ENCODE peak calls at places on chromosomes 7 and 10, in six cellular contexts. C, G, L, K, R and S are unnamed samples.

GRCh38 chr7:27361522-27361921 is 118.9 kb downstream of the EVX1 start:
- DNase-seq in K (no peak), C (peak; percentile 88), L (no peak), R (no peak), G (peak; percentile 38), S (no peak)

GRCh38 chr7:120272896-120273475 is at the start of gene KCND2:
- DNase-seq in K (no peak), L (no peak), R (no peak), C (peak; percentile 54), G (no peak), S (no peak)

GRCh38 chr10:23448802-23449570 is 10.1 kb downstream of the OTUD1 start:
- DNase-seq in G (no peak), C (no peak), L (no peak), K (no peak), R (peak; percentile 12), S (no peak)

GRCh38 chr7:99142727-99143521 is 984 bp downstream of the SMURF1 start:
- DNase-seq in K (peak; percentile 95), L (peak; percentile 94), C (peak; percentile 96), G (peak; percentile 98), R (peak; percentile 92), S (peak; percentile 91)

GRCh38 chr10:89992575-89992974 is 291.2 kb downstream of the KIF20B start:
- DNase-seq in G (no peak), K (no peak), R (no peak), L (no peak), C (no peak), S (no peak)

GRCh38 chr10:47367646-47368045 is 16.4 kb downstream of the ZNF488 start:
- DNase-seq in L (no peak), G (no peak), R (no peak), K (no peak), C (no peak), S (no peak)

GRCh38 chr10:17660921-17661320 is 17.0 kb downstream of the STAM start:
- DNase-seq in L (no peak), K (no peak), R (no peak), C (no peak), G (no peak), S (no peak)

GRCh38 chr7:111138196-111138569 is 47.3 kb downstream of the LRRN3 start:
- DNase-seq in C (peak; percentile 42), R (peak; percentile 57), K (peak; percentile 20), L (no peak), G (peak; percentile 14), S (peak; percentile 28)

GRCh38 chr10:99345350-99345749 is 16.2 kb downstream of the CNNM1 start:
- DNase-seq in K (no peak), L (no peak), C (peak; percentile 72), R (peak; percentile 68), G (no peak), S (no peak)

GRCh38 chr7:1854521-1855395 is 184.7 kb downstream of the ELFN1 start:
- DNase-seq in K (no peak), G (no peak), L (peak; percentile 1), R (no peak), C (no peak), S (no peak)

GRCh38 chr7:19215421-19215820 is 70.2 kb upstream of the FERD3L start:
- DNase-seq in G (no peak), R (peak; percentile 88), L (no peak), K (no peak), C (peak; percentile 54), S (no peak)

GRCh38 chr7:34191766-34192550 is 286.6 kb downstream of the BMPER start:
- DNase-seq in R (no peak), K (no peak), L (no peak), G (no peak), C (no peak), S (no peak)

GRCh38 chr7:31432166-31432565 is 81.7 kb upstream of the ITPRID1 start:
- DNase-seq in K (no peak), R (no peak), C (peak; percentile 35), L (no peak), G (no peak), S (no peak)

GRCh38 chr10:20115929-20116328 is 299.7 kb downstream of the PLXDC2 start:
- DNase-seq in C (no peak), G (no peak), R (no peak), K (no peak), L (no peak), S (no peak)

GRCh38 chr10:129949411-129950335 is 14.4 kb downstream of the EBF3 start:
- DNase-seq in L (peak; percentile 43), R (peak; percentile 26), K (no peak), G (no peak), C (peak; percentile 70), S (no peak)

GRCh38 chr10:117165557-117166419 is 27.7 kb upstream of the VAX1 start:
- DNase-seq in C (peak; percentile 89), R (peak; percentile 33), L (no peak), K (no peak), G (peak; percentile 14), S (no peak)

GRCh38 chr7:151818674-151819519 is 58.0 kb downstream of the PRKAG2 start:
- DNase-seq in L (no peak), R (no peak), G (peak; percentile 64), K (no peak), C (peak; percentile 62), S (no peak)
- H3K27ac ChIP-seq in L (no peak overlapping the region), R (no peak overlapping the region), G (peak overlapping the region; percentile 81), K (no peak overlapping the region), C (no peak overlapping the region), S (no peak overlapping the region)

GRCh38 chr7:159177270-159178036 is 32.8 kb upstream of the VIPR2 start:
- DNase-seq in G (no peak), C (no peak), R (no peak), K (no peak), L (no peak), S (no peak)
- H3K4me3 ChIP-seq in G (no peak overlapping the region), C (no peak overlapping the region), R (no peak overlapping the region), K (no peak overlapping the region), L (no peak overlapping the region), S (no peak overlapping the region)

GRCh38 chr7:80831996-80832395 is 86.9 kb downstream of the SEMA3C start:
- DNase-seq in L (no peak), K (no peak), R (peak; percentile 57), C (no peak), G (no peak), S (no peak)
- H3K27ac ChIP-seq in L (no peak overlapping the region), K (no peak overlapping the region), R (no peak overlapping the region), C (no peak overlapping the region), G (no peak overlapping the region), S (no peak overlapping the region)

DNA sequence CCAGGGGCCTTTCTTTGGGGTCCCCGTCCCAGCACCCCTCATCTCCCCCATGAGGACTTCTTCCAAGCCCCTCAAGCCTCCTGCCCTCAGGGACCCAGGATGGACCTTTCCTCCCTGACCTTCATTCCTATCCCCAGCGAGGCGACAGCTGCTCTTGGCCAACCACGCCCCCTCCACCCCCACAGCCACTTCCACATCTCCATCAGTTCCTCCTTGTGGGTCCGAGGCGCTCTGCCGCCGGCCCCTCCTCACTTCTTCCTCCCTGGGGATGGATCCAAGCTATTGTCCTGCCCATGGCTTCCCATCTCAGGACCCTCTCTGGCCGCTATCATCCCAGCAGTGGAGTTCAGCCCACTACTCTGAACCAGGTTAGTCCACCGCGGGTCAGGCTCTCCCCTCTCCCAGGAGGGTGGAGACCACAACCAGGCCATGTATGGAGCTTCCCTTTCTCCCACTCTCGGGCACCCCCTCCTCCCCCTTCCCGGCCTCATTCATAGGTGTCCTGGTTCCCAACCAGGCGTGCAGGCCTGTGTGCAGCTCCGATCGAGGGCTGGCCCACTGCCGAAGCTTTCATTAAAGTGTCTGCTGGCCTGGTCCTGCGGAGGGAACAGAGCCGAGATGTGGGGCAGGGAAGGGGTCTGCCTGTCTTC is 1.7 kb upstream of the SH2B2 start:
- DNase-seq in C (no peak), G (no peak), R (no peak), L (no peak), K (no peak), S (no peak)
- H3K4me3 ChIP-seq in C (no peak overlapping the region), G (no peak overlapping the region), R (no peak overlapping the region), L (no peak overlapping the region), K (peak overlapping the region; percentile 35), S (no peak overlapping the region)

DNA sequence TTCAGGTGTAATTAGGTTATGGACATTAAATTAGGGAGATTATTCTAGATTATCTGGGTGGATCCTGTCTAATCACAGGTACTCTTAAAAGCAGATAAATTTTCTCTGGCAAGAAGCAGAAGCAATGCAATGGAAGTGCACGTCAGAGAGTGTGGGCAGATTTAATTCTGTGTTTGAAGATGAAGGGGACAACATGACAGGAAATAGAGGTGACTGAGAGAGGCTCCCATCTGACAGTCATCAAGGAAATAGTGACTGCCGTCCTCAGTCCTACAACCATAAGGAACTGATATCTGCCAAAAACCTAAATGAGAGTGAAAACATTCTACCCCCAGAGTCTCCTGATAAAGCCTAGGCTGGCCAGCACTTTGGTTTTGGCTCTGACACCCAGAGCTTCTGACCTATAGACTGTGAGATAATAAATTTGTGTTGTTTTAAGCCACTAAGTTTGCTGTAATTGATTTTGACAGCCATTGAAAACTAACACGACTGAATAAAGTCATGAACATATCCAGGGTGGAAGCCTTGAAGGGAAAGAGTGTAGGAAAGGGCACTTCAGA is 30.5 kb upstream of the DDX50 start:
- DNase-seq in K (no peak), C (no peak), L (no peak), R (no peak), G (no peak), S (no peak)
- H3K27ac ChIP-seq in K (no peak overlapping the region), C (peak overlapping the region; percentile 70), L (peak overlapping the region; percentile 77), R (no peak overlapping the region), G (no peak overlapping the region), S (no peak overlapping the region)